ENCODE peak calls at places on chromosomes 5 and 9, in five cellular contexts. One of them, this sample, is unnamed.
A peak's percentile ranks its signal among the peaks of the same experiment; 100 is the strongest.

GRCh38 chr9:116355153-116355827 is 201.7 kb downstream of the PAPPA start:
- DNase-seq in GM23338: peak; percentile 54
- DNase-seq in OCI-LY7: no peak
- DNase-seq in IMR-90: peak; percentile 28
- DNase-seq in H9: peak; percentile 55
- DNase-seq in this sample: peak; percentile 19

GRCh38 chr9:20208951-20209350 is 413.3 kb downstream of the MLLT3 start:
- DNase-seq in GM23338: no peak
- DNase-seq in OCI-LY7: no peak
- DNase-seq in IMR-90: no peak
- DNase-seq in H9: no peak
- DNase-seq in this sample: no peak

GRCh38 chr9:12666813-12667212 is 26.4 kb upstream of the TYRP1 start:
- DNase-seq in GM23338: peak; percentile 66
- DNase-seq in OCI-LY7: no peak
- DNase-seq in IMR-90: no peak
- DNase-seq in H9: no peak
- DNase-seq in this sample: no peak

GRCh38 chr9:6782981-6783380 is 25.2 kb downstream of the KDM4C start:
- DNase-seq in GM23338: no peak
- DNase-seq in OCI-LY7: no peak
- DNase-seq in IMR-90: no peak
- DNase-seq in H9: no peak
- DNase-seq in this sample: no peak

GRCh38 chr5:147403659-147404640 is 105.9 kb downstream of the DPYSL3 start:
- DNase-seq in GM23338: no peak
- DNase-seq in OCI-LY7: no peak
- DNase-seq in IMR-90: peak; percentile 99
- DNase-seq in H9: no peak
- DNase-seq in this sample: peak; percentile 77

GRCh38 chr5:66757219-66757833 is 161.1 kb downstream of the MAST4 start:
- DNase-seq in GM23338: peak; percentile 60
- DNase-seq in OCI-LY7: peak; percentile 63
- DNase-seq in IMR-90: peak; percentile 44
- DNase-seq in H9: no peak
- DNase-seq in this sample: peak; percentile 78

GRCh38 chr5:76689321-76690026 is 26.5 kb upstream of the F2R start:
- DNase-seq in GM23338: no peak
- DNase-seq in OCI-LY7: no peak
- DNase-seq in IMR-90: peak; percentile 96
- DNase-seq in H9: no peak
- DNase-seq in this sample: no peak

GRCh38 chr5:131386779-131387178 is 122.9 kb downstream of the CDC42SE2 start:
- DNase-seq in GM23338: peak; percentile 28
- DNase-seq in OCI-LY7: no peak
- DNase-seq in IMR-90: peak; percentile 20
- DNase-seq in H9: no peak
- DNase-seq in this sample: peak; percentile 10

GRCh38 chr5:44385236-44385940 is 3.8 kb downstream of the FGF10 start:
- DNase-seq in GM23338: no peak
- DNase-seq in OCI-LY7: no peak
- DNase-seq in IMR-90: no peak
- DNase-seq in H9: no peak
- DNase-seq in this sample: no peak

GRCh38 chr5:127957701-127958190 is 125.8 kb upstream of the SLC12A2 start:
- DNase-seq in GM23338: no peak
- DNase-seq in OCI-LY7: no peak
- DNase-seq in IMR-90: no peak
- DNase-seq in H9: no peak
- DNase-seq in this sample: no peak

GRCh38 chr9:1946506-1946905 is 68.6 kb upstream of the SMARCA2 start:
- DNase-seq in GM23338: no peak
- DNase-seq in OCI-LY7: no peak
- DNase-seq in IMR-90: no peak
- DNase-seq in H9: no peak
- DNase-seq in this sample: no peak

GRCh38 chr5:61467766-61468482 is 135.9 kb downstream of the ZSWIM6 start:
- DNase-seq in GM23338: no peak
- DNase-seq in OCI-LY7: no peak
- DNase-seq in IMR-90: peak; percentile 66
- DNase-seq in H9: no peak
- DNase-seq in this sample: no peak

GRCh38 chr9:15243086-15243485 is 63.9 kb downstream of the TTC39B start:
- DNase-seq in GM23338: no peak
- DNase-seq in OCI-LY7: no peak
- DNase-seq in IMR-90: peak; percentile 55
- DNase-seq in H9: no peak
- DNase-seq in this sample: no peak

GRCh38 chr5:95969646-95970358 is 8.2 kb upstream of the ELL2 start:
- DNase-seq in GM23338: no peak
- DNase-seq in OCI-LY7: no peak
- DNase-seq in IMR-90: peak; percentile 84
- DNase-seq in H9: no peak
- DNase-seq in this sample: no peak

GRCh38 chr5:95969055-95969454 is 7.4 kb upstream of the ELL2 start:
- DNase-seq in GM23338: no peak
- DNase-seq in OCI-LY7: no peak
- DNase-seq in IMR-90: no peak
- DNase-seq in H9: no peak
- DNase-seq in this sample: no peak

GRCh38 chr5:95966005-95966404 is 4.4 kb upstream of the ELL2 start:
- DNase-seq in GM23338: no peak
- DNase-seq in OCI-LY7: no peak
- DNase-seq in IMR-90: no peak
- DNase-seq in H9: no peak
- DNase-seq in this sample: no peak

GRCh38 chr5:95970359-95970704 is 8.7 kb upstream of the ELL2 start:
- DNase-seq in GM23338: no peak
- DNase-seq in OCI-LY7: no peak
- DNase-seq in IMR-90: no peak
- DNase-seq in H9: no peak
- DNase-seq in this sample: no peak

GRCh38 chr5:95967236-95967635 is 5.6 kb upstream of the ELL2 start:
- DNase-seq in GM23338: no peak
- DNase-seq in OCI-LY7: no peak
- DNase-seq in IMR-90: no peak
- DNase-seq in H9: no peak
- DNase-seq in this sample: no peak
- H3K4me1 ChIP-seq in GM23338: peaks cover 15% of the 10 kb centered on the region
- H3K4me1 ChIP-seq in OCI-LY7: no peaks in the 10 kb centered on the region
- H3K4me1 ChIP-seq in IMR-90: peaks cover 3% of the 10 kb centered on the region
- H3K4me1 ChIP-seq in H9: no peaks in the 10 kb centered on the region
- H3K4me1 ChIP-seq in this sample: peaks cover 5% of the 10 kb centered on the region

GRCh38 chr5:178203670-178204204 is 596 bp upstream of the HNRNPAB start:
- DNase-seq in GM23338: no peak
- DNase-seq in OCI-LY7: no peak
- DNase-seq in IMR-90: no peak
- DNase-seq in H9: no peak
- DNase-seq in this sample: no peak

GRCh38 chr5:178202541-178202940 is 1.8 kb upstream of the HNRNPAB start:
- DNase-seq in GM23338: no peak
- DNase-seq in OCI-LY7: no peak
- DNase-seq in IMR-90: no peak
- DNase-seq in H9: peak; percentile 14
- DNase-seq in this sample: no peak

GRCh38 chr5:178205010-178205748 is 846 bp downstream of the HNRNPAB start:
- DNase-seq in GM23338: peak; percentile 82
- DNase-seq in OCI-LY7: peak; percentile 88
- DNase-seq in IMR-90: peak; percentile 62
- DNase-seq in H9: peak; percentile 62
- DNase-seq in this sample: peak; percentile 92

GRCh38 chr5:178205749-178206047 is 1.4 kb downstream of the HNRNPAB start:
- DNase-seq in GM23338: no peak
- DNase-seq in OCI-LY7: no peak
- DNase-seq in IMR-90: no peak
- DNase-seq in H9: no peak
- DNase-seq in this sample: no peak

DNA sequence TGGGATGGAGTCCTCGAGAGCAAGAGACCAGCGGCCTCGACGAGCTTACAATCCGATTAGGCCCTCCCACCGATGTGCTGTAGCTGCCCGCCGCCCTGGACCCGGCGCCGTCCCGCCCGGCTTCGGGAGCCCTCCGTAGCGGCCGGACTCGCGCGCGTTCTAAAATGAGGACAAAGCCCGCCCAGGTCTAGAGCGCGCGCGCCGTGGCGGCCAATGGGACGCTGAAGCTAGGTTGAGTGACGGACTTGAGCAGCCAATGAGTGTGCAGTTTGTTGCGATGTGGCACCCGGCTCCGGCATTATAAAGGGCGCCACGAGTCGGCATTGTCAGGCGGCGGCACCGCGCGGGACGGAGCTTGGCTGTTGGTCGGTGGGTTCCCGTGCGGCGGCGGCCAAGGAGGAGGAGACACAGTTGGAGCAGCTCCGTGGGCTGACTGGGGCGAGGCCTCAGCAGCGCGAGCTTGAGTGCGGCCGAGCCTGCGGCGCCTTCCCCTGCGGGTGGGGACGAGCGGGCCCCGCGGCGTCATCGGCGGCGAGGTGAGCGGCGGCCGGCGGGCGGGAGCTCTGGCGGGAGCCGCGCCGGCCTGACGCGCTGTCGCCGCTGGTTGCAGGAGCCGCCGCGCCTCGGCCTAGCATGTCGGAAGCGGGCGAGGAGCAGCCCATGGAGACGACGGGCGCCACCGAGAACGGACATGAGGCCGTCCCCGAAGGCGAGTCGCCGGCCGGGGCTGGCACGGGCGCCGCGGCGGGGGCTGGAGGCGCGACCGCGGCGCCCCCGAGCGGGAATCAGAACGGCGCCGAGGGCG is at the start of gene HNRNPAB:
- DNase-seq in GM23338: peak; percentile 98
- DNase-seq in OCI-LY7: peak; percentile 97
- DNase-seq in IMR-90: peak; percentile 96
- DNase-seq in H9: peak; percentile 94
- DNase-seq in this sample: peak; percentile 97
- H2AFZ ChIP-seq in GM23338: peak within 1 kb of the TSS; percentile 86
- H2AFZ ChIP-seq in OCI-LY7: peak within 1 kb of the TSS; percentile 69
- H2AFZ ChIP-seq in IMR-90: peak within 1 kb of the TSS; percentile 96
- H2AFZ ChIP-seq in H9: no peak within 1 kb of the TSS
- H2AFZ ChIP-seq in this sample: peak within 1 kb of the TSS; percentile 77

DNA sequence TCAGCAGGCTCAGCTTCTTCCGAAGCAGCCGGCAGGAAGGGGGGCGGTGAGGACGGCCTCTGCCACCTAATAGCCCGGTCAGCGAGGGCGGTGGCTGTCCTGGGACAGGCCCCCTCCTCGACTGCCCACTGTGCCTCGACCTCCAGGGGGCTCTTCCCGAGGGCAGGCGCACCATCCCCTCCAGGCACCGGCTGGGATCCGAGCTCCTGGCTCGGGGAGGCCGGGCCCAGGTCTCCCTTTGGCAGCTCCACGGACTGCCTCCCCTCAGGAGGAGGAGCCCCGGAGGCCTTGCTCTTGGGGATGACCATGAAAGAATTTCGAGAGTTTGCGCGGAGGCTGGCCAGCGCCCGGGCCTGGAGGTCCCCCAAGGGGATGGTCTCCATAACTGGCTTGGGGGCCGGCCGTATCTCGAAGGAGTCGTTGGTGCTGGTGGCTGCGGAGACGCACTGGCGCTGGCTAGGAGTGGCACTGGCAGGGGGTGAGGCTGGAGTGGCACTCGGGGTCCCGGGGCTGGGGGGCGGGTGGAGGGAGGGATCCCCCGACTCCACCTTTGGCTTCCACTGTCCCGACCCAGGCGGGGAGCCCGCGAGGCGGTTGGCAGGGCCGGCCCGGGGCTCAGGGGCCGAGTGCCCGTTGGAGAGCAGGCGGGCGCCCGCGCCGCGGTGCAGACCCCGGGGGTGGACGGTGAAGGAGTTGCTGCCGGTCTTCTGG is 975 bp downstream of the TPRN start:
- DNase-seq in GM23338: peak; percentile 47
- DNase-seq in OCI-LY7: no peak
- DNase-seq in IMR-90: peak; percentile 12
- DNase-seq in H9: no peak
- DNase-seq in this sample: peak; percentile 46
- TF ChIP-seq CTCF in GM23338: no peak
- TF ChIP-seq CTCF in OCI-LY7: no peak
- TF ChIP-seq CTCF in IMR-90: no peak
- TF ChIP-seq CTCF in H9: no peak
- TF ChIP-seq CTCF in this sample: no peak

DNA sequence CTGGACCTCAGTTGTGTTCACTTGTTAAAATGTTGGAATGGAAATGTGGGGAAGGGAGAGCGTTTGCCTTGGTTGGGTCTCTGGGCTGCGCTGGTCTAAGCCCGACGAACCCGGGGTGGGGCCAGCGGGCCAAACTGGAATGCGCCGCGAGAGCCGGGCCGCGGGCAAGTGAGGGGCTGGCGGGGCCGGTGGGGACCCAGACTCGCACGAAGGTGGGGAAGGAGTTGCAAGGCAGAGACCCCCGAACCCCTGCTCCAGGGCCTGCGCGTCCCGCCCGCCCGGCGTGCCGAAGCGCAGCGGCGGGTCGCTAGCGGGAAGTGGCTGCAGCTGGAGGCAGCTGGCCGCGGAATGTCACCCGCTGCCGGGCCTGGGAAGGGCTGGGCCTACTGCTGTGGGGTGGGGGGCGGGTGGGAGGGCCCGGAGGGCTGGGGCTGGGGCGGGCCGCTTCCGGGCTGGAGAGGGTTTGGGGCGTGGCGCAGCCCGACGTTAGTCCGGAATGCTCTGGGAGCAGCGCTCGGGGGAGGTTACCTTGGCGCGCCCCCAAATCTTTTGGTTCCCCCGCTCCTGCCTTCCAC is 84.8 kb downstream of the DAB2IP start:
- DNase-seq in GM23338: peak; percentile 92
- DNase-seq in OCI-LY7: no peak
- DNase-seq in IMR-90: peak; percentile 25
- DNase-seq in H9: peak; percentile 90
- DNase-seq in this sample: peak; percentile 84
- H3K4me1 ChIP-seq in GM23338: peaks cover 45% of the 10 kb centered on the region
- H3K4me1 ChIP-seq in OCI-LY7: peaks cover 62% of the 10 kb centered on the region
- H3K4me1 ChIP-seq in IMR-90: peaks cover 35% of the 10 kb centered on the region
- H3K4me1 ChIP-seq in H9: peaks cover 24% of the 10 kb centered on the region
- H3K4me1 ChIP-seq in this sample: peaks cover 43% of the 10 kb centered on the region

GRCh38 chr9:99868845-99869244 is 37.6 kb upstream of the STX17 start:
- DNase-seq in GM23338: no peak
- DNase-seq in OCI-LY7: no peak
- DNase-seq in IMR-90: peak; percentile 30
- DNase-seq in H9: no peak
- DNase-seq in this sample: no peak
- H2AFZ ChIP-seq in GM23338: no peak overlapping the region
- H2AFZ ChIP-seq in OCI-LY7: no peak overlapping the region
- H2AFZ ChIP-seq in IMR-90: no peak overlapping the region
- H2AFZ ChIP-seq in H9: no peak overlapping the region
- H2AFZ ChIP-seq in this sample: no peak overlapping the region

DNA sequence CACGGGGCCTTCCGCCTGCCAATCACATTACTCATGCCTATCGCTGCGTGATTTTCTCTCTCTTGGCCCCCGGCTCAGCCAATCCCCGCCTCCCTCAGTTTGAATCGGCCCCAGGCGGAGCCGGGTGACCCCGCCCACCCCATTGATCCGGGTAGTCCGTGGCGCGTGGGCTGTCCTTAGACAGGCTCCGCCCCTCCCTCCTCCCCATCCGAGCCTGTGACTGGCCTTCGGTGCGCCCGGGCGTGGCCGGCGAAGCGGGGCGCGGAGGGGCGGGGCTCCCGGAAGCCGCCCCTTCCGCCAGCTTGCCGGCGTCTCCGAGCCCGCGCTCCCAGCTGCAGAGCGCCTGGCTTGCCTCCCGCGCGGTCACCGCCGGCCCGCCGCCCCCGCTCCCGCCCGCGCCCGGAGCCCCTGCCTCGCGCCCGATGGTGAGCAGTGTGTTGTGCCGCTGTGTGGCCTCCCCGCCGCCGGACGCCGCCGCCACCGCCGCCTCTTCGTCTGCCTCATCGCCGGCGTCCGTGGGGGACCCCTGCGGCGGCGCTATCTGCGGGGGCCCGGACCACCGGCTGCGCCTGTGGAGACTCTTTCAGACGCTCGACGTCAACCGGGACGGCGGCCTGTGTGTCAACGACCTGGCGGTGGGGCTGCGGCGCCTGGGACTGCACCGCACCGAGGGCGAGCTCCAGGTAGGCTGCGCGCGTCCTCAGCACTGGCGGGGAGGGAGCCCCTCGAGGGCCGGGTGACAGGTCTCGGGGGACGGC is at the start of gene SLC25A25:
- DNase-seq in GM23338: peak; percentile 100
- DNase-seq in OCI-LY7: peak; percentile 99
- DNase-seq in IMR-90: peak; percentile 99
- DNase-seq in H9: peak; percentile 99
- DNase-seq in this sample: peak; percentile 100
- TF ChIP-seq CTCF in GM23338: no peak
- TF ChIP-seq CTCF in OCI-LY7: no peak
- TF ChIP-seq CTCF in IMR-90: no peak
- TF ChIP-seq CTCF in H9: no peak
- TF ChIP-seq CTCF in this sample: no peak